ENCODE peak calls at places on chromosomes 12 and 14, in five cellular contexts. Z is NCI-H1417; P is HL-60; R is prostate gland; G is effector memory CD8-positive, alpha-beta T cell. Y is an unnamed sample.

GRCh38 chr12:3003593-3003992 is 44.4 kb downstream of the TEAD4 start:
- DNase-seq in Z (no peak), P (no peak), R (no peak), G (no peak), Y (no peak)

GRCh38 chr12:1972856-1973317 is 31.4 kb downstream of the DCP1B start:
- DNase-seq in Z (no peak), P (no peak), R (peak), G (no peak), Y (no peak)

GRCh38 chr14:23182372-23183014 is 967 bp downstream of the SLC7A8 start:
- DNase-seq in Z (peak), P (no peak), R (peak), G (peak), Y (peak)

GRCh38 chr14:103770902-103771301 is 55.3 kb downstream of the ZFYVE21 start:
- DNase-seq in Z (no peak), P (no peak), R (no peak), G (no peak), Y (no peak)

GRCh38 chr12:132597333-132598283 is 12.8 kb downstream of the LRCOL1 start:
- DNase-seq in Z (no peak), P (no peak), R (no peak), G (no peak), Y (no peak)

GRCh38 chr12:85979641-85980040 is 105.5 kb downstream of the NTS start:
- DNase-seq in Z (no peak), P (no peak), R (no peak), G (no peak), Y (no peak)

GRCh38 chr12:108801736-108802665 is 55.4 kb downstream of the SSH1 start:
- DNase-seq in Z (peak), P (no peak), R (no peak), G (no peak), Y (no peak)

GRCh38 chr12:27769142-27769672 is 10.8 kb upstream of the KLHL42 start:
- DNase-seq in Z (no peak), P (no peak), R (no peak), G (no peak), Y (no peak)

GRCh38 chr14:30990766-30991165 is 34.7 kb upstream of the AP4S1 start:
- DNase-seq in Z (no peak), P (no peak), R (no peak), G (no peak), Y (no peak)

GRCh38 chr14:28515571-28515970 is 251.0 kb upstream of the FOXG1 start:
- DNase-seq in Z (no peak), P (no peak), R (no peak), G (no peak), Y (no peak)

GRCh38 chr14:36627981-36628380 is 33.7 kb upstream of the PAX9 start:
- DNase-seq in Z (no peak), P (no peak), R (no peak), G (no peak), Y (no peak)

GRCh38 chr12:122844366-122844971 is 9.2 kb downstream of the HIP1R start:
- DNase-seq in Z (no peak), P (no peak), R (no peak), G (no peak), Y (no peak)

GRCh38 chr12:132484891-132485441 is 5.0 kb upstream of the FBRSL1 start:
- DNase-seq in Z (no peak), P (no peak), R (no peak), G (no peak), Y (no peak)

GRCh38 chr12:91601057-91601456 is 418.4 kb upstream of the DCN start:
- DNase-seq in Z (no peak), P (no peak), R (no peak), G (no peak), Y (no peak)

GRCh38 chr12:52944683-52945388 is 4.1 kb upstream of the KRT18 start:
- DNase-seq in Z (no peak), P (no peak), R (no peak), G (no peak), Y (no peak)

GRCh38 chr12:107963625-107964024 is 165.5 kb upstream of the WSCD2 start:
- DNase-seq in Z (no peak), P (no peak), R (no peak), G (no peak), Y (no peak)

GRCh38 chr12:12583510-12583909 is 20.8 kb upstream of the DUSP16 start:
- DNase-seq in Z (no peak), P (no peak), R (no peak), G (no peak), Y (no peak)

GRCh38 chr12:5272061-5272820 is 159.7 kb upstream of the NTF3 start:
- DNase-seq in Z (no peak), P (no peak), R (no peak), G (no peak), Y (no peak)

GRCh38 chr14:44035707-44036106 is 471.4 kb downstream of the FSCB start:
- DNase-seq in Z (no peak), P (no peak), R (no peak), G (no peak), Y (no peak)

GRCh38 chr12:46110928-46111699 is 120.7 kb upstream of the SCAF11 start:
- DNase-seq in Z (no peak), P (no peak), R (no peak), G (no peak), Y (no peak)

GRCh38 chr12:102740157-102741032 is 176.6 kb downstream of the PAH start:
- DNase-seq in Z (peak), P (no peak), R (no peak), G (no peak), Y (no peak)

GRCh38 chr12:79557690-79558315 is 133.0 kb downstream of the PAWR start:
- DNase-seq in Z (no peak), P (no peak), R (no peak), G (no peak), Y (no peak)

GRCh38 chr12:6536894-6537579 is 2.7 kb downstream of the GAPDH start:
- DNase-seq in Z (no peak), P (peak), R (no peak), G (no peak), Y (no peak)

GRCh38 chr12:109752117-109753053 is 38.8 kb downstream of the FAM222A start:
- DNase-seq in Z (no peak), P (no peak), R (no peak), G (no peak), Y (no peak)

GRCh38 chr12:25469368-25469767 is 83.7 kb downstream of the LMNTD1 start:
- DNase-seq in Z (no peak), P (no peak), R (no peak), G (no peak), Y (no peak)

GRCh38 chr12:15014708-15015107 is 41.9 kb downstream of the PDE6H start:
- DNase-seq in Z (no peak), P (no peak), R (no peak), G (no peak), Y (no peak)

GRCh38 chr12:65631621-65632111 is 192.6 kb upstream of the HMGA2 start:
- DNase-seq in Z (no peak), P (no peak), R (no peak), G (no peak), Y (no peak)

GRCh38 chr12:53543539-53543938 is 36.3 kb upstream of the NPFF start:
- DNase-seq in Z (peak), P (peak), R (peak), G (peak), Y (peak)

GRCh38 chr12:57178213-57178612 is 30.8 kb upstream of the LRP1-AS start:
- DNase-seq in Z (no peak), P (no peak), R (no peak), G (no peak), Y (no peak)

GRCh38 chr12:11595080-11595479 is 54.4 kb upstream of the ETV6 start:
- DNase-seq in Z (no peak), P (peak), R (no peak), G (no peak), Y (no peak)

Y was measured in central memory CD4-positive, alpha-beta T cell.